ENCODE peak calls at places on chromosomes 13 and 19, in five cellular contexts. D is RCC 7860; F is GM23338; R is A172; J is activated CD4-positive, alpha-beta T cell treated with anti-CD3 and anti-CD28 coated beads, Interleukin-2, amount 10 ng/mL, durations not matched to agents 7 days and 5 days. B is an unnamed sample.

GRCh38 chr13:96229356-96229755 is 139.4 kb downstream of the HS6ST3 start:
- DNase-seq in D (peak; percentile 9), F (peak; percentile 72), R (peak; percentile 25), J (no peak), B (no peak)

GRCh38 chr19:48681127-48681470 is 8.3 kb upstream of the NTN5 start:
- DNase-seq in D (peak; percentile 96), F (no peak), R (peak; percentile 80), J (no peak), B (no peak)

GRCh38 chr13:28100149-28101121 is at the start of gene FLT3:
- DNase-seq in D (no peak), F (peak; percentile 84), R (peak; percentile 50), J (peak; percentile 39), B (peak; percentile 82)

GRCh38 chr13:44744880-44745633 is 168.9 kb upstream of the TSC22D1 start:
- DNase-seq in D (no peak), F (no peak), R (no peak), J (no peak), B (no peak)

GRCh38 chr13:67155898-67156717 is 74.0 kb downstream of the PCDH9 start:
- DNase-seq in D (no peak), F (no peak), R (no peak), J (no peak), B (no peak)

GRCh38 chr13:96089749-96090239 is at the start of gene HS6ST3:
- DNase-seq in D (no peak), F (peak; percentile 75), R (peak; percentile 8), J (no peak), B (peak; percentile 49)

GRCh38 chr19:29841559-29842367 is 30.0 kb downstream of the CCNE1 start:
- DNase-seq in D (peak; percentile 5), F (peak; percentile 64), R (peak; percentile 64), J (no peak), B (no peak)

GRCh38 chr13:30877335-30877734 is 28.7 kb upstream of the MEDAG start:
- DNase-seq in D (no peak), F (no peak), R (no peak), J (no peak), B (no peak)

GRCh38 chr19:51565583-51565982 is 5.5 kb upstream of the ZNF175 start:
- DNase-seq in D (no peak), F (no peak), R (no peak), J (no peak), B (no peak)